ENCODE peak calls at places on chromosomes 4 and X, in six cellular contexts. E, L, H, O, D and V are unnamed samples. For H3K4me1, the result is how much of the 10 kb centered on the place peaks cover.

GRCh38 chr4:128858875-128859696 is 49.6 kb downstream of the JADE1 start:
- DNase-seq in E (no peak), L (peak), H (peak), O (no peak), D (no peak), V (no peak)

GRCh38 chrX:69070949-69071650 is 94.2 kb downstream of the PJA1 start:
- DNase-seq in E (no peak), L (no peak), H (peak), O (peak), D (no peak), V (no peak)

GRCh38 chrX:53279296-53280237 is 1.8 kb downstream of the IQSEC2 start:
- DNase-seq in E (peak), L (no peak), H (peak), O (no peak), D (no peak), V (no peak)

GRCh38 chr4:166324321-166324720 is 451.3 kb downstream of the TLL1 start:
- DNase-seq in E (peak), L (peak), H (no peak), O (no peak), D (no peak), V (no peak)

GRCh38 chrX:133813991-133814390 is 171.4 kb downstream of the GPC3 start:
- DNase-seq in E (no peak), L (peak), H (no peak), O (no peak), D (no peak), V (no peak)

GRCh38 chrX:86806786-86807185 is 658.5 kb downstream of the DACH2 start:
- DNase-seq in E (peak), L (no peak), H (no peak), O (no peak), D (no peak), V (no peak)

GRCh38 chr4:1264942-1265341 is 16.0 kb upstream of the CTBP1 start:
- DNase-seq in E (no peak), L (no peak), H (no peak), O (no peak), D (no peak), V (no peak)

GRCh38 chrX:10048076-10048475 is 80.9 kb downstream of the CLDN34 start:
- DNase-seq in E (peak), L (no peak), H (no peak), O (no peak), D (no peak), V (no peak)

GRCh38 chr4:133866328-133866699 is 335.3 kb downstream of the PABPC4L start:
- DNase-seq in E (peak), L (peak), H (no peak), O (no peak), D (no peak), V (no peak)

GRCh38 chrX:12955882-12956703 is 18.8 kb upstream of the TMSB4X start:
- DNase-seq in E (no peak), L (peak), H (peak), O (peak), D (peak), V (peak)

GRCh38 chr4:83240379-83240875 is 44.2 kb downstream of the COQ2 start:
- DNase-seq in E (no peak), L (no peak), H (no peak), O (no peak), D (no peak), V (no peak)

GRCh38 chr4:154491731-154492249 is at the start of gene DCHS2:
- DNase-seq in E (peak), L (no peak), H (no peak), O (no peak), D (no peak), V (no peak)

GRCh38 chrX:71938371-71938770 is 27.7 kb downstream of the NHSL2 start:
- DNase-seq in E (no peak), L (peak), H (no peak), O (no peak), D (no peak), V (no peak)

GRCh38 chrX:11932423-11932822 is 174.4 kb downstream of the MSL3 start:
- DNase-seq in E (no peak), L (no peak), H (no peak), O (no peak), D (no peak), V (no peak)

GRCh38 chr4:82528868-82529267 is 32.9 kb downstream of the TMEM150C start:
- DNase-seq in E (no peak), L (no peak), H (no peak), O (no peak), D (no peak), V (no peak)

GRCh38 chr4:177369372-177369771 is 59.7 kb downstream of the NEIL3 start:
- DNase-seq in E (no peak), L (peak), H (no peak), O (no peak), D (no peak), V (no peak)

GRCh38 chrX:115190636-115191489 is 1.7 kb downstream of the RBMXL3 start:
- DNase-seq in E (no peak), L (no peak), H (no peak), O (no peak), D (no peak), V (no peak)

GRCh38 chr4:186698028-186698427 is 25.6 kb downstream of the FAT1 start:
- DNase-seq in E (no peak), L (no peak), H (peak), O (no peak), D (no peak), V (no peak)

GRCh38 chrX:128460835-128461234 is 408.6 kb upstream of the ACTRT1 start:
- DNase-seq in E (peak), L (no peak), H (no peak), O (no peak), D (no peak), V (no peak)

GRCh38 chr4:182775075-182775474 is 142.1 kb downstream of the DCTD start:
- DNase-seq in E (no peak), L (no peak), H (no peak), O (no peak), D (no peak), V (no peak)

GRCh38 chr4:182766851-182767250 is 150.3 kb downstream of the DCTD start:
- DNase-seq in E (no peak), L (no peak), H (no peak), O (no peak), D (no peak), V (no peak)

GRCh38 chr4:182768821-182769220 is 148.4 kb downstream of the DCTD start:
- DNase-seq in E (no peak), L (peak), H (no peak), O (no peak), D (no peak), V (no peak)

GRCh38 chr4:182770259-182770968 is 146.8 kb downstream of the DCTD start:
- DNase-seq in E (peak), L (no peak), H (no peak), O (no peak), D (no peak), V (no peak)

DNA sequence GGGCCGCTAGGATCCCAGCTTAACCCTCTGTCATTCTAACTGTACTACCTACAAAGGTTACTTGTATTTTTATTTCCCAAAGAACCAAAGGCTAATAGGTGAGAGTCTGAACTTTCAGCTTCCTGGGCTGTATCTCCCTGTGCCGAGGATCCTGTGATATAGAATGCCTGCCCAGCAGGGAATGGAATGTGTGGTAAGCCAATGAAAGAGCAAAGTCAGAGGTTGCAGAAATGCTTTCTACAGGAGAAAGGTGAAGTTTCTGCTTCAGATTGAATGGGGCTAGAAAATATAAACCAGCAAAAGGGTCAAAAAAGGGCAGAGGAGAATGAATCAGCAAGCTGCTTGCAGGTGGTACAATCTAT is 146.2 kb downstream of the DCTD start:
- DNase-seq in E (peak), L (peak), H (no peak), O (no peak), D (no peak), V (no peak)
- H3K4me1 ChIP-seq in E (under half), L (under half), H (under half), O (under half), D (under half), V (under half)

DNA sequence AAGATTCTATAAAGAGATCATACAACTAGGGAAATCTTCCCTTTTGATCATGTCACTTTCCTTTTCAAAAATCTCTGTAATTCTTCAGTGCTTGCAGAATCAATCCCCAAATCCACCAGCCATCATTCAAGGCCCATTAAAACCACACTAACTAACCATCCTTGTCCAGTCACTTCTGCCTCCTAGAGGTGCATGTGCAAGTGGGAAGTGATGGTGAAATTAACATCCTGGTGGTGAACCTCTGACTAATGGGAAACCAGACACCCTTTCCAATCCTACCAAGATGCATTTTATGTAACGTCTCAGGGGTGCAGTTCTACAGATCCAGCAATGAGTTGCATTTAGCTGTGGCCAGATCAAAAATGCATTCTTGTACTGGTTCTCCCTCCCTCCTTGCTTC is 341.8 kb downstream of the RAPGEF2 start:
- DNase-seq in E (no peak), L (peak), H (no peak), O (no peak), D (no peak), V (no peak)
- TF ChIP-seq CTCF in E (peak), L (no peak), H (no peak), O (no peak), D (no peak), V (no peak)

DNA sequence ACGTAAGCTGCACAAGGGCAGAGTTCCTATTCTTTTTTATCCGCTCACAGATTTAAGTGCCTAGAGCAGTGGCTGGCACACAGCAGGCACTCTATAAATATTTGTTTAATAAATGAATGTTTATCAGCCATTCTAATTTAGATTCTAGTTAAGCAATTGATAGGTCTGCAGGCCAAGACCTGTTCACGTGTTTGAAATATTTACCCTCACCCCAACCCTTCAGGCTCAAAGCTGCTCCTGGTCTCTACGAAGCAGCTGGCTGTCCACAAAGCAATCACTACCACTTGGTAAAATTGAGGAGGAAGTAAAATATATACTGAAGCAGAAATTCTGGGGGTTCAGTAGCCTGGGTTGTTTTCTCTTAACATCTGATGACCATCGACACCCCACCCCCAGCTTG is 158.1 kb downstream of the MGST2 start:
- DNase-seq in E (no peak), L (no peak), H (no peak), O (no peak), D (no peak), V (no peak)
- H3K4me1 ChIP-seq in E (under half), L (under half), H (under half), O (under half), D (under half), V (under half)

GRCh38 chrX:51641421-51642021 is 22.8 kb upstream of the CENPVL3 start:
- DNase-seq in E (peak), L (peak), H (no peak), O (no peak), D (no peak), V (no peak)
- TF ChIP-seq CTCF in E (peak), L (peak), H (peak), O (no peak), D (peak), V (no peak)

DNA sequence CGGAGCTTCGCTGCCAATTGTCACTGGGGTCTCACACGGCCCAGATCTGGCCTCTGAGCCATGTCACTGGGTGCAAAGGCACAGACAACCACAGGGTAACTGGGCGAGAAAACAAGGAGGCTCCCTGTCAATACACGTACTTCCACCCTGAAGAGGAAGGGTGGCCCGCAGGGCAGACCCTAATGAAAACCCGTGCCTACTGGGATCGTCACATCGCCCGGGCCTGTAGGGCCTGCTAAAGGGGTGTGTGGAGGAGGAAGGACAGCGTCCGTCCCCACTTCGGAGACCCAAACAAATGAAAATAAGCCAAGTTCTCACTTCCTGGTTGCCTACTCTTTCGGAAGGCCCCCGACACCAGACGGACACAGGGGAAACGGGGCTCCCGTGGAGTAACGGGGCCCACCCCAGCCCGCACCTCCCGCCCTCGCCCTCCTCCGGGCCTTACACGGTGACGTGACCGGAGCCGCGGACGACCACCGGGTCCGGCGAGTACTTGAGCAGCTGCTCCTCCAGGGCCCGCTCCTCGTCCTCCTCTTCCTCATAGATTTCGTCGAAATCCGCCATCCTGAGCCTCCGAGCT is 578 bp downstream of the CHIC2 start:
- DNase-seq in E (peak), L (peak), H (peak), O (peak), D (peak), V (peak)
- H3K4me1 ChIP-seq in E (under half), L (under half), H (half or more), O (under half), D (under half), V (under half)

GRCh38 chrX:120453985-120454384 is 15.1 kb downstream of the LAMP2 start:
- DNase-seq in E (no peak), L (peak), H (no peak), O (no peak), D (no peak), V (no peak)

GRCh38 chrX:120452131-120452530 is 17.0 kb downstream of the LAMP2 start:
- DNase-seq in E (peak), L (peak), H (no peak), O (no peak), D (no peak), V (no peak)

GRCh38 chrX:120446503-120446902 is 22.6 kb downstream of the LAMP2 start:
- DNase-seq in E (no peak), L (peak), H (no peak), O (no peak), D (no peak), V (no peak)

GRCh38 chrX:120450163-120450562 is 18.9 kb downstream of the LAMP2 start:
- DNase-seq in E (no peak), L (no peak), H (no peak), O (no peak), D (no peak), V (no peak)
- TF ChIP-seq CTCF in E (peak), L (no peak), H (no peak), O (no peak), D (no peak), V (no peak)

DNA sequence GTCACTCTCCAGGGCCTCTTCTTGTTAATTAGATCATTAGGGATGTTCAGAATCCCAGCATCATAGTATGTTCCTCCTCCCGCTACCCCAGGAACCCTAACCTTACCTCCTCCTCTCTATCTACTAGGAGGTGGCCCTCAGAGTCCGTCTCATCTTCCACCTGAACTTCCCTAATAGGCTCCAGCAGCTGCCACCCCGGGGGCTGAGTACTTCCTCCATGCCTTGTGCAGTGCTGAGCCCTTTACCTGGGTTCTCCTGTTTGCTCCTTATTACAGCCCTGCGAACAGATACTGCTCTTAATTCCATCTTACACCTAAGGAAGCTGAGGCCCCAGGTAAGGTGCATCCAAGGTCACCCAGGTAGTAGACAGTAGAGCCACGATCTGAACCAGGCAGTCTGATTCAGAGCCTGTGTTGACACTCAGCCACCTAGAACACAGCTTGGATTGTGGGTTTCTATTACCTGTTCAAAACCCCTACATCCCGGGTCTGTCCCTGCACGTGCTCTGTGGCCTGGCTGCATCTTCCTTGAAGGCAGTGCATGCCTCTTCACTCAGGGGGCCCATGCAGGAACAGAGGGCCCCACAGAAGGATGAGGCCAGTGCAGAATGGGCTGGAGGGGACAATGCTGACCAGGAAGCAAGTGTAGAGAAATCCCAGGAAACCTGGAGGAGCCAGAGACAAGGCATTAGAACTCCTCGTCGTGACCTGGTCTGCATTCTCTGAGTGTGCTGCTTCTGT is 51.4 kb upstream of the MSANTD1 start:
- DNase-seq in E (peak), L (no peak), H (no peak), O (no peak), D (no peak), V (no peak)
- H3K4me1 ChIP-seq in E (under half), L (under half), H (under half), O (under half), D (half or more), V (under half)

GRCh38 chrX:49117597-49117996 is 5.9 kb downstream of the GPKOW start:
- DNase-seq in E (no peak), L (no peak), H (no peak), O (no peak), D (no peak), V (no peak)

GRCh38 chrX:49116076-49116475 is 7.5 kb downstream of the GPKOW start:
- DNase-seq in E (no peak), L (no peak), H (no peak), O (no peak), D (no peak), V (no peak)

GRCh38 chrX:49122499-49122898 is 1.0 kb downstream of the GPKOW start:
- DNase-seq in E (no peak), L (no peak), H (no peak), O (no peak), D (no peak), V (no peak)

DNA sequence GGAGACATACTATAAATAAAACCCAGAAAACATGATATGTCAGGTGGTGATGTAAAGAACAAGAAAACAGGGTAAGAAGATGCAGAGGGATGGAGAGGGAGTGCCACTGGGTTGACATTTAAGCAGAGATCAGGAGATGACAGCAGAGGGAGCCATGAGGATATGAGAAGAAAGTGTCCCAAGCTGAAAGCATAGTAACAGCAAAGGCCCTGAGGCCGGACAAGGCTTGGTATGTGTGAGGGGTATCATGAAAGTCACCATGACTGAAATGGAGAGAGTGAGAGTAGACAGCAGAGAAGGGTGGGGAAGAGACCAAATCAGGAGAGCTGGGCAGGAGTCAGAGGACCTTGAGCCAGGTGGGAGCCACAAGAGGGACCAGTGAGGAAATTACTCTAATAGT is 3.4 kb downstream of the GPKOW start:
- DNase-seq in E (no peak), L (no peak), H (no peak), O (no peak), D (no peak), V (no peak)
- TF ChIP-seq CTCF in E (peak), L (no peak), H (no peak), O (no peak), D (no peak), V (no peak)

DNA sequence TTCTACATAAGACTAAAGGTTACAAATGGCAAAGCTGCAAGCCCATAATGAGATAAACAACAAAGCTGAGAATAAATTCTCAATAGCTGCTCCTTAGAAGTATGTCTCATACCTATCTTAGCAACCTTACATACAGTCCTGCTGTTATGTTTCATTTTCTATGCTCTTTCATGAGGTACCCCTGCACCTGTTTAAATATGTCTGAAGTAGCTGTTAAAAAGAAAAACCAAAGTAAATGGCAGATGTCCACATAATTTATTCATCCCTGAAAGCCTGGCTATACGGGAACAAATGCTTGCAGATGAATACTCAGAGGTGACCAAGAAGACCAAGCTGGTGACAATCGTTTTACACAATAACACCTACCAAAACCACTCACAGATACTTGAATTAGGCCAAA is 22.5 kb downstream of the PPA2 start:
- DNase-seq in E (no peak), L (no peak), H (no peak), O (no peak), D (no peak), V (no peak)
- H3K4me1 ChIP-seq in E (under half), L (under half), H (under half), O (under half), D (under half), V (under half)